ENCODE peak calls at places on chromosomes 2 and 18, in eight cellular contexts. J, U, R, C, A, V, I and P are unnamed samples.

GRCh38 chr2:104332733-104333132 is 521.2 kb upstream of the POU3F3 start:
- DNase-seq in J (no peak), U (no peak), R (no peak), C (no peak), A (no peak), V (peak), I (no peak), P (no peak)

GRCh38 chr2:70214365-70214764 is 23.5 kb upstream of the C2orf42 start:
- DNase-seq in J (no peak), U (no peak), R (no peak), C (no peak), A (no peak), V (no peak), I (no peak), P (no peak)

GRCh38 chr2:178163395-178163794 is 30.9 kb upstream of the OSBPL6 start:
- DNase-seq in J (no peak), U (no peak), R (no peak), C (no peak), A (no peak), V (no peak), I (no peak), P (no peak)

GRCh38 chr18:55328301-55328700 is 259.7 kb downstream of the TCF4 start:
- DNase-seq in J (no peak), U (no peak), R (no peak), C (no peak), A (no peak), V (no peak), I (no peak), P (no peak)

GRCh38 chr2:36411962-36412444 is 56.4 kb downstream of the CRIM1 start:
- DNase-seq in J (no peak), U (no peak), R (peak), C (no peak), A (no peak), V (no peak), I (no peak), P (no peak)

GRCh38 chr2:160252278-160252887 is 52.3 kb upstream of the ITGB6 start:
- DNase-seq in J (peak), U (no peak), R (peak), C (peak), A (no peak), V (peak), I (no peak), P (no peak)

GRCh38 chr2:108637304-108637669 is 82.0 kb upstream of the RANBP2 start:
- DNase-seq in J (peak), U (no peak), R (no peak), C (no peak), A (no peak), V (peak), I (peak), P (no peak)

GRCh38 chr2:101190753-101191516 is 39.8 kb upstream of the TBC1D8 start:
- DNase-seq in J (no peak), U (no peak), R (no peak), C (no peak), A (no peak), V (no peak), I (no peak), P (no peak)

GRCh38 chr2:20423847-20424246 is 23.0 kb upstream of the RHOB start:
- DNase-seq in J (no peak), U (no peak), R (no peak), C (no peak), A (no peak), V (no peak), I (peak), P (no peak)

GRCh38 chr2:200578778-200579177 is 7.0 kb upstream of the AOX1 start:
- DNase-seq in J (no peak), U (no peak), R (no peak), C (no peak), A (no peak), V (no peak), I (no peak), P (no peak)

DNA sequence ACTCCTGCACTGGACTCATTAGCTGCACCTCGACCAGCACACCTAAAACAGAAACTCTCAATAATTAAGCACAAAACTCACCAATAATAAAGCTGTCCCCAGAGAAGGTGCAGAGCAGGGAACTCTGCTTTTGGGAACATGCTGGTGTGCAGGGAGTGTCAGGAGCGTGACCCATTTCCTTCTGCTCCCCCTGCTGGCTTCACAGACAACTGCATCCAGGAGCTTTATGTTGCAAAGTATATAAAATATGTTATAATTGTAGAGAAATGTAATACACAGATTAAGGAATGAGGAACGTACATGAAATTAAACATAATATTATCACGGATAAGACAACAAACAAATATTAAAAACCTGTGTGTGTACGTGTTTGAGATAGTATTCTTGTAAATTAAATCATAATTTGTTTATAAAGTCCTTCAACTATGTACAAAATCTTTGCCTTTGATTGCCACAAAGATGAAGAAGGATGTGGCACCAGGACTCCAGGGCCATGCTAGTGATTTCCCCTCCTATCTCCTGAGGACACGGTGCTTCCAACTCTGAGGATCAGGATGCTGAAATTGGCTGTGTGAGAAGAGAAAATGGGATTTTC is 68.6 kb upstream of the MAL start:
- DNase-seq in J (peak), U (no peak), R (no peak), C (peak), A (peak), V (no peak), I (no peak), P (no peak)
- TF ChIP-seq CTCF in J (peak), U (peak), R (peak), C (peak), A (peak), V (peak), I (peak), P (peak)

GRCh38 chr2:65969161-65969560 is 465.8 kb upstream of the MEIS1 start:
- DNase-seq in J (no peak), U (no peak), R (no peak), C (no peak), A (no peak), V (no peak), I (no peak), P (no peak)

DNA sequence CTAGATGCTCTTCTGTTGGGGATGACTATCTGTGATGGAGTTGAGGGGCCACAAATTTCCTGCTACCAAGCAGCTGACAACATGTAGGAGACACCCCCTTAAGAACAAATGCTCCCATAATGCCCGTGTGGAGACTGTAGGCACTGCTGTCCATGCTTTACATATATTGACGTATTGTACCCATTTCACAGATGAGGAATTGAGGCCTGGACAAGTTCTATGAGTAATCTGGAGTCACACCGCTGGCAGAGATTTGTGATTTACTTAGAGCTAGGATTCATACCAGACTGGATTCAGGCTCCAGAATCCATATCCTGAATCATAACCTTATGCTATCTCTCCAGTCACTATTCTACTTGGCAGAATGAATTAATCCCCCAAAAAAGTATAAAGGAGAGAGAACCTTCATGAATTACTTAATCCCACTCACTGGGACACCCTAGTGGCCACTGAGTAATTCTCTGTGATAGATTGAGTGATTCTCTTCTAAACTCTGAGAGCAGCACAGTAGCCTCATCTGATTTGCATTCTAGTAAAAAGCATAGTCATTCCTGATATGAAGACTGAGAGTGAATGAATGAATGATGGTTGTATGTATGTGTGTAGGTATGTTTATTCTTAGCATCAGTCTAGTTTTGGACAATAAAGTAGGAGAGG is 460.7 kb upstream of the MEIS1 start:
- DNase-seq in J (no peak), U (no peak), R (no peak), C (no peak), A (no peak), V (no peak), I (no peak), P (no peak)
- TF ChIP-seq CTCF in J (no peak), U (no peak), R (peak), C (no peak), A (no peak), V (no peak), I (no peak), P (peak)

DNA sequence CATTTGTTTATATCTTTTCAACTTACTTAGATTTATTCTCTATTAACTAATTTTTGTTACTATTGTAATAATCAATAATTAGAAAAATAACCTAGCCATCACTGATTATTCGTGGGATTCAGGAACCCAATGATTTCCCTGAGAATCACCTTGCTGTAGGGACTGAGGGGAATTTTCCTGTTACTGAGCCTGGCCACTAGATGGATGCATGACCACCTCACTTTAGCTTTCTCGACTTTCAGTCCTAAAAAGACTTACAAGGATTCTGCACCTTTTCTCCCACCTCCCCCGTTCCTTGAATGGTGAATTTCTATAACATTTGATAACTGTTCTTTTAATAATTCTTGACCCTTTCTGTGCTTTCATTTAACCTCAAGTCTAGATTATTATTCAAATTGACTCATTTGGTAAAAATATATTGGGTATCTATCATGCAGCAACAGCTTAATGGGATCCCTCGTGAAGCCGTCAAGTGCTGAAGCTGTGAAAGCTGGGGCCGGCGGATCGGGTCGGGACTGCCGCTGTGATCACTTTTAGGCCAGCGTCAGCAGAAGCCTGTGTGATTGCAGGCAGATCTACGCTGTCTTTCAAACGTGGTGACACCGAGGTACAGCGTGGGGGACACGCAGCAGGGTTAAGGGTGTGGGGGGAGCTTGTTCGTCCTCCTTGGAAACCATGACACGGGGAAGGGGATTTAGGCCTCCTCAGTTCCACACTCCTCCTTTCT is 38.8 kb upstream of the TMEM18 start:
- DNase-seq in J (no peak), U (no peak), R (peak), C (no peak), A (no peak), V (no peak), I (no peak), P (no peak)
- TF ChIP-seq CTCF in J (no peak), U (no peak), R (peak), C (peak), A (peak), V (peak), I (no peak), P (peak)

GRCh38 chr2:204578928-204579598 is 33.8 kb downstream of the PARD3B start:
- DNase-seq in J (no peak), U (no peak), R (no peak), C (no peak), A (no peak), V (no peak), I (no peak), P (no peak)
- TF ChIP-seq CTCF in J (no peak), U (no peak), R (no peak), C (no peak), A (no peak), V (no peak), I (no peak), P (no peak)

DNA sequence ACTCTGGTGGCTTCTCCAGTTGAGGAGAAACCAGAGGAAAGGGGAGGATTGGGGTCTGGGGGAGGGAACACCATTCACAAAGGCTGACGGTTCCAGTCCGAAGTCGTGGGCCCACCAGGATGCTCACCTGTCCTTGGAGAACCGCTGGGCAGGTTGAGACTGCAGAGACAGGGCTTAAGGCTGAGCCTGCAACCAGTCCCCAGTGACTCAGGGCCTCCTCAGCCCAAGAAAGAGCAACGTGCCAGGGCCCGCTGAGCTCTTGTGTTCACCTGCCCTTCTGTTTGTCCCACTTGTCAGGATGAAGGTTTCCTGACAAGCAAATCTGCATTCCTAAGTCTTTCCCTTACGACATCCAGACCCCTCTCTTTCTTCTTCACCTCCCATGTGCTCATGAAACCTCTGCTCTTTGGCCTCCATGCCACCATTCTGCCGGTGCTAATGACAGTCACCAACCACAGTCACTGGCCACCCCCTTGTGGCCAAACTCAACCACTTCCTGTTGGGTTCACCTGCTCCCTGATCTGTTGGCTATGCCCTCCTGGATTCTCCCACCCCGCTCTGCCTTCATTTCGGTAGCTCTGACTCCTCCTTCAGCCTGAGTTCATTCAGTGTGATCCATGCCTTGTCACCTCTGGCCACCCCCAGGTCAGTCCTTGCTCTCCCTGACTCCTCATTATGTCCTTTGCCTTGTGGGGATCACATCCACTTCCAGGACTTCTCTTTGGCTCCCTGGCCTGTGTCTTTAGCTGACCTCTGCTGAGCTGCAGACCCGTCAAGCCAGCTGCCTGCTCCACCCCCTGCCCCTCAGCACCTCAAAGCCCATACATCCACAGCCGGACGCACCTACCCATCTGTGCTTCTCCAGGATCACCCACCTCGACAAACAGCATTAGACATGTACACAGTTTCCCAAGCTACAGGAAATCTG is 17.6 kb downstream of the EMX1 start:
- DNase-seq in J (peak), U (no peak), R (peak), C (peak), A (no peak), V (no peak), I (no peak), P (peak)
- TF ChIP-seq CTCF in J (peak), U (no peak), R (peak), C (peak), A (peak), V (no peak), I (no peak), P (peak)

DNA sequence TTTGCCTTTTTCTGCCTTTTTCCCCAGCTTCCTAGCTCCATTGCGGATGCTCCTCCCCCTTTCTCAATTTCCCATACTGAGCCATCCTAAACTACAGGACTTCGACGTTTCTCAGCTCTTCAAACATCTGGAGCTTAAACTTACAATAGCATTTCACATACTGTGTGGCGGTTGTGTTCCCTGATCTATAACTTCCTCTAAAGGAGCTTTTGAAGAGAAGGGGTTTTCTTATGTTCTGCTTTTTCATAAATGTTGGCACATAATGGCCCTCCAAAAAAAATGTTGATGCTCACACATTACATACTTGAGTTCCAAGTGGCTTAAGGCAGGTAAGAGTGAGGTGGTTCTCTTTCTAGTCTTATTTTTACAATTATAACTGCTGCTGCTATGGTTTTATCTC is 87.4 kb downstream of the RNF144A start:
- DNase-seq in J (no peak), U (no peak), R (no peak), C (no peak), A (no peak), V (no peak), I (no peak), P (no peak)
- TF ChIP-seq CTCF in J (no peak), U (no peak), R (no peak), C (no peak), A (no peak), V (no peak), I (no peak), P (no peak)

GRCh38 chr2:10413488-10413887 is 34.6 kb downstream of the ODC1 start:
- DNase-seq in J (no peak), U (no peak), R (no peak), C (no peak), A (no peak), V (no peak), I (no peak), P (no peak)

GRCh38 chr2:10411557-10411956 is 36.6 kb downstream of the ODC1 start:
- DNase-seq in J (no peak), U (no peak), R (no peak), C (no peak), A (no peak), V (no peak), I (no peak), P (no peak)

GRCh38 chr2:10410716-10411437 is 37.2 kb downstream of the ODC1 start:
- DNase-seq in J (no peak), U (no peak), R (no peak), C (no peak), A (no peak), V (no peak), I (no peak), P (no peak)

GRCh38 chr2:10414000-10414451 is 34.1 kb downstream of the ODC1 start:
- DNase-seq in J (peak), U (no peak), R (no peak), C (no peak), A (no peak), V (no peak), I (no peak), P (no peak)

DNA sequence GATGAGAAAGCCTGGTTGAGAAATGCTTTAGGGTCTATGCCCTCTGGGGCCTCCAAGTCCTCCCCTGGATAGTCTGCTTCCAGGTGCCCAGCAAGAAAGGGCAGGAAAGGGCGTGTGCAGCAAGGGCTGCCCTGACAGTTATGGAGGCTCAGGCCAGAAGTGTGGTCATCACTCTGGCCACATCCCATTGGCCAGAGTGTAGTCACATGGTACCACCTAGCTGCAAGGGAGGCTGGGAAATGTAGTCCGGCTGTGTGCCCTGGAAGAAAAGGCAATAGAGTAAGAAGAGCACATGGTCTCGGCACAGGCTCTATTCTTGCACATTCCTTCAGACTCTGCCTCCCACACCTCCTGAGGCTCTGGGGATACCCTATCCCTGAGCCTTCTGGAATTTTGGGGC is 35.7 kb downstream of the ODC1 start:
- DNase-seq in J (peak), U (no peak), R (peak), C (no peak), A (peak), V (no peak), I (no peak), P (no peak)
- TF ChIP-seq CTCF in J (no peak), U (no peak), R (no peak), C (no peak), A (no peak), V (no peak), I (no peak), P (no peak)